ENCODE peak calls at places on chromosomes 5 and 9, in nine cellular contexts. S is adrenal gland, F is K562, X is body of pancreas, C is ovary, O is endothelial cell of umbilical vein, L is breast epithelium, R is sigmoid colon, U is uterus. A is an unnamed sample.

GRCh38 chr5:125058185-125058826 is 311.9 kb upstream of the ZNF608 start:
- DNase-seq in O (peak; percentile 53), L (no peak), S (no peak), X (no peak), C (no peak), U (no peak), F (no peak), R (no peak), A (no peak)

GRCh38 chr9:1951446-1951845 is 63.7 kb upstream of the SMARCA2 start:
- DNase-seq in F (no peak), O (no peak), S (no peak), U (no peak), X (no peak), L (no peak), C (no peak), R (no peak), A (no peak)

GRCh38 chr5:75992677-75993582 is 90.3 kb upstream of the SV2C start:
- DNase-seq in X (no peak), S (no peak), R (no peak), O (no peak), F (no peak), L (no peak), C (no peak), U (no peak), A (peak; percentile 24)

GRCh38 chr9:132482196-132482813 is 72.3 kb downstream of the CFAP77 start:
- DNase-seq in U (no peak), C (no peak), R (no peak), O (no peak), L (no peak), F (no peak), S (no peak), X (no peak), A (no peak)

GRCh38 chr5:115842952-115843351 is 1.2 kb downstream of the AP3S1 start:
- DNase-seq in S (no peak), C (no peak), X (no peak), R (no peak), F (no peak), L (no peak), U (no peak), O (peak; percentile 49), A (no peak)

GRCh38 chr5:139304391-139305324 is 11.1 kb downstream of the MATR3 start:
- DNase-seq in F (no peak), S (no peak), U (no peak), X (no peak), C (no peak), R (no peak), L (no peak), O (no peak), A (no peak)

GRCh38 chr9:99621040-99621439 is 200.6 kb upstream of the NR4A3 start:
- DNase-seq in F (no peak), O (no peak), C (no peak), L (no peak), R (no peak), S (no peak), U (no peak), X (no peak), A (no peak)

GRCh38 chr5:108421713-108422112 is 39.8 kb upstream of the FBXL17 start:
- DNase-seq in X (no peak), F (no peak), C (no peak), U (no peak), L (no peak), S (no peak), R (no peak), O (no peak), A (no peak)

DNA sequence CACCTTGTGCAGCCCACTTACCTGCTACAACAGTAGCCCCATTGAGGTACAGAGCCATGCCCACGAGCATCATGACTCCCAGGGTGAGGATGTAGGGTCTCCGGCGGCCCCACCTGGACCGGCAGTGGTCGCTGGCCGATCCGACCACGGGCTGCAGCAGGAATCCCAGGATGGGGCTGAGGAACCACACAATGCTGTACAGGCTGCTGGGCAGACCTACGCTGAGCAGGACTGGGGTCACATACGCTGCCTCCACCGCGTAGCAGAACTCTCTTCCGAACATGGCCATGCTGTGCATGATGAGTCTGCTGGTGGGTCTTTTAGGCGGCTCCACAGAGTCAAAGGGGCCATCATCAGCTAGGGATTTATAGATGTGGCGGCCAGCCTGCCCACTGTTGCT is 315 bp downstream of the SLC45A2 start:
- DNase-seq in U (no peak), R (no peak), C (no peak), F (no peak), O (no peak), S (no peak), X (no peak), L (no peak), A (no peak)
- TF ChIP-seq POLR2A in U (no peak), R (no peak), C (no peak), F (no peak), O (no peak), S (no peak), X (no peak), L (no peak), A (no peak)

GRCh38 chr9:120879421-120879820 is 2.4 kb upstream of the PHF19 start:
- DNase-seq in O (no peak), S (no peak), X (no peak), F (no peak), U (no peak), L (no peak), C (no peak), R (no peak), A (no peak)
- H3K4me1 ChIP-seq in O (peaks cover 23% of the 10 kb centered on the region), S (peaks cover 15% of the 10 kb centered on the region), X (peaks cover 19% of the 10 kb centered on the region), F (peaks cover 55% of the 10 kb centered on the region), U (no peaks in the 10 kb centered on the region), L (no peaks in the 10 kb centered on the region), C (no peaks in the 10 kb centered on the region), R (peaks cover 14% of the 10 kb centered on the region), A (peaks cover 5% of the 10 kb centered on the region)

GRCh38 chr9:113464286-113464660 is 746 bp downstream of the RGS3 start:
- DNase-seq in X (no peak), C (no peak), F (no peak), R (peak; percentile 13), O (no peak), L (no peak), S (no peak), U (no peak), A (no peak)
- H3K4me3 ChIP-seq in X (no peak overlapping the region), C (no peak overlapping the region), F (no peak overlapping the region), R (peak overlapping the region; percentile 60), O (no peak overlapping the region), L (peak overlapping the region; percentile 47), S (peak overlapping the region; percentile 35), U (no peak overlapping the region), A (no peak overlapping the region)

DNA sequence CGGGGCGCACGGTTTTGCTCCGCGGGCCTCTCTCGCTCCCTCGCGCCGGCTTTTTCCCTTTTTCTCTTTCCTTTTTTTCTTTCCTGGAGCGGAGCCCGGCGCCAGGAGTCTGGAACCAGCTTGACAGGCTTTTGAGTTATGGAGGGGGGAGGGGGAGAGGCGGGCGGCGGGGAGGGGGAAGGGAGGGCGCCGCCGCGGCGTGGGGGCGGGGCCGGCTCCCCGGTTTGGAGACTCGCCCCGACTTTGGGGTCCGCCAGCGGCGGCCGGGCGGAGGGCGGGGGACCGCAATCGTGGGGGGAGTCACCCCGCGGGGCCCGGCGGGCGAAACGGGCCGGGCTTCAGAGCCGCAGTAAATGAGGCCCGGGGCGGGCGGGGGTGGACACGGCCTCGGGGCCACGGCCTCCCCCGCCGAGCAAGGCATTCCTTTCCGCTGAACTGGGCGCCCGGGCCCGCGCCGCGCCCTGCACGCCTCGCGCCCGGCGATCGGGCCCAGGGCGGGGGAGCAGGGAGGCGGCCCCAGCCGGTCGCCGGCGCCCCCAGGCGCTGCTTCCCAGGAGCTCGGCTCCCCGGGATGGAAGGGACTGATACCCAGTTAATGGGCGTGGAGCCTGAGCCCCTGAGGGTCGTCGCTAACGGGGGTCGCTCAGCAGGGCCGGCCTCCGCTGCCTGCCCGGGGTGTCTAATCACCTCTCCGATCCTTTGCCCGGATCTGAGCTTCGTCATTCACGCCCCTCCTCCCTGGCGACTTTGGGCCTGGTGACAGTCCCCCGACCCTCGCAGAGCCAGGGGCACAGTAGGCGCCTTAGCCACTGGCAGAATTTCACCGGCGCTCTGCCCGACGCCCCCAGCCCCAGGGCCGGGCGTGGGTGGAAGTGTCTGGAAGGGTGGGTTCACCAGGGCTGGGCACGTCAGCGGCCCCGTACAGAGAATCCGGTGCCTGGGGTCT is 138.1 kb downstream of the C9orf50 start:
- DNase-seq in R (peak; percentile 96), S (peak; percentile 95), U (peak; percentile 96), C (peak; percentile 92), X (peak; percentile 94), L (peak; percentile 92), F (peak; percentile 87), O (peak; percentile 69), A (peak; percentile 94)
- TF ChIP-seq POLR2A in R (no peak), S (peak; percentile 30), U (peak; percentile 14), C (peak; percentile 51), X (peak; percentile 60), L (no peak), F (peak; percentile 34), O (no peak), A (no peak)

GRCh38 chr5:65749221-65749844 is 27.3 kb downstream of the NLN start:
- DNase-seq in S (no peak), R (no peak), U (no peak), F (no peak), C (no peak), O (no peak), L (no peak), X (no peak), A (no peak)
- H3K4me1 ChIP-seq in S (no peaks in the 10 kb centered on the region), R (no peaks in the 10 kb centered on the region), U (no peaks in the 10 kb centered on the region), F (no peaks in the 10 kb centered on the region), C (peaks cover 2% of the 10 kb centered on the region), O (no peaks in the 10 kb centered on the region), L (no peaks in the 10 kb centered on the region), X (no peaks in the 10 kb centered on the region), A (peaks cover 4% of the 10 kb centered on the region)

DNA sequence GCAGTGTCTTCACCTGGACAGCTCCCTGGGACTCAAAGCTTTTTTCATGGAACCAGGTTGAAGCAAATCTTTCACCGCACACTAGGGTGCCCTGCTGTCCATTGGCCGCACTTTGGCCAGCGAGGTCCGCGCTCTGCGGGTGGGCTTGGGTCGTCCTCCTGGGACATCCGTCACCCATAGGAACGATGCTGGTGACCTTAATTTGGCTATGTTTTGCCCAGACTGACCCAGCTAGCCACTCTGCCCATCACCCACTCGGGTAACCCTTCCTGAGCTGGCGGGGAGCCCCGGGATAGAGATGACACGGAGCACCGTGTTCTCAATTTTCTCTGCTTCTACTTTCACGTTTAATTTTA is 25.9 kb downstream of the ZDHHC11B start:
- DNase-seq in R (no peak), L (no peak), O (no peak), U (no peak), F (no peak), S (no peak), X (no peak), C (no peak), A (no peak)
- H3K4me3 ChIP-seq in R (peak overlapping the region; percentile 6), L (no peak overlapping the region), O (no peak overlapping the region), U (no peak overlapping the region), F (no peak overlapping the region), S (no peak overlapping the region), X (no peak overlapping the region), C (no peak overlapping the region), A (no peak overlapping the region)

GRCh38 chr9:115211413-115212204 is 93.7 kb upstream of the TNC start:
- DNase-seq in L (no peak), X (no peak), R (no peak), S (no peak), C (no peak), F (no peak), O (no peak), U (no peak), A (no peak)
- TF ChIP-seq POLR2A in L (no peak), X (no peak), R (no peak), S (no peak), C (no peak), F (no peak), O (no peak), U (no peak), A (no peak)

A was measured in thyroid gland.